ENCODE peak calls at places on chromosomes 1 and 21, in nine cellular contexts. J is esophagus squamous epithelium, H is T-cell, Y is stomach, S is AG09319, D is NCI-H1694 treated with DMSO at 0.1 percent for 48 hours, N is astrocyte of the hippocampus, U is nucleus accumbens, T is Right ventricle myocardium superior. Z is an unnamed sample.

GRCh38 chr1:207828485-207829158 is 76.8 kb downstream of the CD46 start:
- DNase-seq in J (no peak), H (peak), Y (peak), S (peak), D (peak), N (peak), U (no peak), T (peak), Z (peak)

GRCh38 chr1:24949331-24949881 is 19.3 kb upstream of the RUNX3 start:
- DNase-seq in J (no peak), H (no peak), Y (no peak), S (no peak), D (no peak), N (peak), U (no peak), T (no peak), Z (no peak)

GRCh38 chr1:169511339-169512028 is 25.7 kb upstream of the SLC19A2 start:
- DNase-seq in J (no peak), H (no peak), Y (no peak), S (peak), D (no peak), N (peak), U (no peak), T (no peak), Z (no peak)

GRCh38 chr1:9413143-9413876 is 120.6 kb downstream of the SPSB1 start:
- DNase-seq in J (peak), H (peak), Y (peak), S (peak), D (no peak), N (peak), U (no peak), T (peak), Z (no peak)

GRCh38 chr1:71572038-71572437 is 491.2 kb upstream of the ZRANB2 start:
- DNase-seq in J (no peak), H (no peak), Y (no peak), S (no peak), D (no peak), N (no peak), U (no peak), T (no peak), Z (no peak)

GRCh38 chr1:230124187-230125128 is 57.4 kb downstream of the GALNT2 start:
- DNase-seq in J (no peak), H (no peak), Y (no peak), S (no peak), D (no peak), N (peak), U (no peak), T (no peak), Z (no peak)

GRCh38 chr1:41767534-41767933 is 151.2 kb downstream of the HIVEP3 start:
- DNase-seq in J (no peak), H (no peak), Y (no peak), S (no peak), D (peak), N (no peak), U (no peak), T (no peak), Z (no peak)

GRCh38 chr1:35062518-35063196 is 16.5 kb upstream of the ZMYM1 start:
- DNase-seq in J (no peak), H (no peak), Y (no peak), S (no peak), D (no peak), N (peak), U (no peak), T (no peak), Z (no peak)

GRCh38 chr1:219518168-219518905 is 94.6 kb downstream of the ZC3H11B start:
- DNase-seq in J (no peak), H (no peak), Y (no peak), S (peak), D (no peak), N (peak), U (no peak), T (no peak), Z (no peak)

GRCh38 chr1:166974647-166975345 is 544 bp downstream of the ILDR2 start:
- DNase-seq in J (no peak), H (no peak), Y (no peak), S (no peak), D (no peak), N (peak), U (no peak), T (no peak), Z (peak)

GRCh38 chr21:27269646-27270045 is 302.8 kb upstream of the ADAMTS5 start:
- DNase-seq in J (no peak), H (no peak), Y (no peak), S (peak), D (no peak), N (peak), U (no peak), T (no peak), Z (no peak)

GRCh38 chr1:48038273-48038767 is 41.1 kb upstream of the TRABD2B start:
- DNase-seq in J (no peak), H (no peak), Y (no peak), S (no peak), D (no peak), N (no peak), U (no peak), T (no peak), Z (no peak)

GRCh38 chr1:223229756-223230155 is 86.7 kb upstream of the TLR5 start:
- DNase-seq in J (no peak), H (no peak), Y (no peak), S (no peak), D (no peak), N (no peak), U (no peak), T (no peak), Z (no peak)